ENCODE peak calls at places on chromosomes 7 and 10, in six cellular contexts. R, D, G, B, K and A are unnamed samples.

GRCh38 chr7:46559194-46559576 is 638.1 kb upstream of the IGFBP3 start:
- DNase-seq in B (no peak), G (no peak), D (no peak), R (no peak), K (no peak), A (peak)

GRCh38 chr10:71270301-71270777 is 48.7 kb upstream of the SLC29A3 start:
- DNase-seq in R (peak), B (no peak), G (no peak), D (peak), K (no peak), A (peak)

GRCh38 chr7:42972703-42973500 is 40.7 kb downstream of the MRPL32 start:
- DNase-seq in B (no peak), R (no peak), D (peak), K (peak), G (no peak), A (peak)

GRCh38 chr10:46218921-46219320 is 67.9 kb upstream of the ANTXRL start:
- DNase-seq in G (no peak), K (no peak), D (no peak), B (no peak), R (no peak), A (no peak)

GRCh38 chr7:21547511-21547910 is 4.7 kb downstream of the DNAH11 start:
- DNase-seq in D (no peak), B (no peak), K (no peak), G (no peak), R (no peak), A (no peak)

GRCh38 chr10:97572214-97572989 is at the start of gene ANKRD2:
- DNase-seq in K (peak), B (peak), G (peak), D (peak), R (no peak), A (peak)

GRCh38 chr7:4479367-4480039 is 202.6 kb upstream of the FOXK1 start:
- DNase-seq in R (peak), B (no peak), G (no peak), K (no peak), D (peak), A (peak)

GRCh38 chr10:48800283-48800675 is 115.6 kb downstream of the WDFY4 start:
- DNase-seq in B (no peak), R (no peak), D (no peak), K (no peak), G (no peak), A (no peak)

GRCh38 chr7:84729284-84729683 is 457.6 kb downstream of the SEMA3D start:
- DNase-seq in R (no peak), G (no peak), K (no peak), D (no peak), B (no peak), A (no peak)

GRCh38 chr10:7529638-7530037 is 118.8 kb upstream of the SFMBT2 start:
- DNase-seq in K (peak), D (peak), R (no peak), B (no peak), G (no peak), A (no peak)

GRCh38 chr10:101506829-101507228 is 81.2 kb downstream of the POLL start:
- DNase-seq in K (no peak), R (no peak), D (no peak), B (no peak), G (no peak), A (no peak)